ENCODE peak calls at places on chromosomes 16 and 17, in four cellular contexts. M is hepatocyte, Q is left ventricle myocardium inferior, R is right cardiac atrium. B is an unnamed sample.

GRCh38 chr16:3015865-3016521 is 2.0 kb downstream of the CLDN6 start:
- DNase-seq in Q (no peak), M (no peak), R (no peak), B (no peak)

GRCh38 chr16:86446279-86446678 is 64.0 kb upstream of the FOXF1 start:
- DNase-seq in R (no peak), M (no peak), Q (no peak), B (no peak)

GRCh38 chr17:12995896-12996295 is 21.9 kb downstream of the ELAC2 start:
- DNase-seq in R (no peak), Q (no peak), M (no peak), B (no peak)

GRCh38 chr16:86634290-86634689 is 55.9 kb downstream of the FOXL1 start:
- DNase-seq in Q (no peak), R (no peak), M (no peak), B (peak; percentile 31)

GRCh38 chr17:28686296-28686695 is 24.3 kb downstream of the SUPT6H start:
- DNase-seq in M (no peak), R (no peak), Q (no peak), B (no peak)

GRCh38 chr16:76535-77272 is 1.3 kb upstream of the MPG start:
- DNase-seq in Q (peak; percentile 88), R (peak; percentile 92), M (peak; percentile 77), B (peak; percentile 94)

GRCh38 chr16:78705694-78706093 is 606.2 kb downstream of the WWOX start:
- DNase-seq in R (no peak), Q (no peak), M (peak; percentile 59), B (no peak)

GRCh38 chr17:46123607-46124006 is 69.6 kb downstream of the KANSL1 start:
- DNase-seq in M (no peak), Q (no peak), R (no peak), B (no peak)

GRCh38 chr17:74815671-74816370 is 39.7 kb upstream of the NAT9 start:
- DNase-seq in M (no peak), Q (no peak), R (no peak), B (no peak)

GRCh38 chr16:72889616-72890235 is 158.2 kb downstream of the ZFHX3 start:
- DNase-seq in R (no peak), Q (no peak), M (no peak), B (no peak)

GRCh38 chr17:81566461-81567126 is 14.4 kb upstream of the FAAP100 start:
- DNase-seq in Q (peak; percentile 61), M (peak; percentile 83), R (peak; percentile 71), B (peak; percentile 86)

GRCh38 chr16:4696172-4696904 is 3.0 kb downstream of the NUDT16L1 start:
- DNase-seq in Q (peak; percentile 69), M (peak; percentile 14), R (peak; percentile 79), B (no peak)

GRCh38 chr17:4972752-4973151 is 5.1 kb upstream of the SPAG7 start:
- DNase-seq in M (no peak), Q (no peak), R (no peak), B (no peak)

GRCh38 chr17:66915204-66915611 is 49.3 kb upstream of the CACNG4 start:
- DNase-seq in Q (no peak), R (no peak), M (peak; percentile 23), B (no peak)

GRCh38 chr17:1162116-1162855 is 17.5 kb downstream of the ABR start:
- DNase-seq in Q (no peak), M (no peak), R (no peak), B (no peak)

GRCh38 chr17:72467841-72468653 is 347.2 kb downstream of the SOX9 start:
- DNase-seq in M (peak; percentile 77), R (peak; percentile 69), Q (peak; percentile 32), B (no peak)

GRCh38 chr16:10940501-10941079 is 1.7 kb downstream of the DEXI start:
- DNase-seq in R (no peak), M (no peak), Q (no peak), B (peak; percentile 62)

GRCh38 chr16:81273223-81273940 is 34.9 kb downstream of the BCO1 start:
- DNase-seq in R (no peak), Q (no peak), M (no peak), B (no peak)

GRCh38 chr16:70703041-70703834 is 17.4 kb upstream of the MTSS2 start:
- DNase-seq in M (peak; percentile 71), R (peak; percentile 76), Q (peak; percentile 52), B (peak; percentile 92)

GRCh38 chr16:81713796-81714195 is 65.3 kb upstream of the PLCG2 start:
- DNase-seq in M (no peak), Q (peak; percentile 10), R (no peak), B (no peak)

GRCh38 chr17:64387545-64388171 is 3.0 kb downstream of the PECAM1 start:
- DNase-seq in Q (no peak), M (no peak), R (peak; percentile 36), B (no peak)

GRCh38 chr17:6671431-6671830 is 19.9 kb downstream of the C17orf100 start:
- DNase-seq in M (no peak), R (no peak), Q (no peak), B (no peak)

GRCh38 chr17:47719411-47720152 is 13.5 kb upstream of the TBX21 start:
- DNase-seq in R (no peak), Q (no peak), M (no peak), B (no peak)

GRCh38 chr17:77924757-77925336 is 33.7 kb upstream of the TNRC6C start:
- DNase-seq in Q (peak; percentile 56), R (peak; percentile 90), M (no peak), B (peak; percentile 80)

GRCh38 chr17:36937961-36938565 is 788 bp downstream of the LHX1 start:
- DNase-seq in M (no peak), Q (no peak), R (no peak), B (no peak)

GRCh38 chr16:57562669-57563486 is 20.4 kb downstream of the ADGRG5 start:
- DNase-seq in R (no peak), M (no peak), Q (no peak), B (peak; percentile 37)

GRCh38 chr16:21653571-21653970 is 1.2 kb upstream of the IGSF6 start:
- DNase-seq in M (no peak), R (no peak), Q (no peak), B (no peak)

GRCh38 chr17:63529711-63530556 is 6.8 kb downstream of the KCNH6 start:
- DNase-seq in Q (no peak), M (no peak), R (no peak), B (no peak)

GRCh38 chr17:27342059-27342458 is 48.1 kb downstream of the WSB1 start:
- DNase-seq in R (no peak), Q (no peak), M (no peak), B (peak; percentile 55)

GRCh38 chr17:27343294-27343693 is 49.4 kb downstream of the WSB1 start:
- DNase-seq in Q (no peak), R (no peak), M (no peak), B (no peak)

GRCh38 chr17:27346228-27346899 is 52.5 kb downstream of the WSB1 start:
- DNase-seq in M (no peak), Q (no peak), R (no peak), B (no peak)

GRCh38 chr17:27345141-27345904 is 51.4 kb downstream of the WSB1 start:
- DNase-seq in R (no peak), M (peak; percentile 89), Q (no peak), B (no peak)

GRCh38 chr17:27343972-27344607 is 50.2 kb downstream of the WSB1 start:
- DNase-seq in M (no peak), Q (no peak), R (no peak), B (peak; percentile 69)
- H3K27ac ChIP-seq in M (peak overlapping the region; percentile 95), Q (peak overlapping the region; percentile 61), R (peak overlapping the region; percentile 54), B (no peak overlapping the region)

GRCh38 chr16:85369060-85369459 is 244.1 kb upstream of the GSE1 start:
- DNase-seq in Q (no peak), R (no peak), M (no peak), B (no peak)

GRCh38 chr16:85366031-85366763 is 246.9 kb upstream of the GSE1 start:
- DNase-seq in R (no peak), Q (no peak), M (no peak), B (no peak)

GRCh38 chr16:85365120-85365519 is 248.0 kb upstream of the GSE1 start:
- DNase-seq in R (no peak), Q (no peak), M (no peak), B (no peak)

GRCh38 chr16:85369741-85370528 is 243.2 kb upstream of the GSE1 start:
- DNase-seq in M (peak; percentile 61), Q (peak; percentile 47), R (peak; percentile 65), B (peak; percentile 75)

GRCh38 chr16:85367485-85367884 is 245.6 kb upstream of the GSE1 start:
- DNase-seq in Q (no peak), M (no peak), R (no peak), B (no peak)
- H3K4me1 ChIP-seq in Q (peaks cover 33% of the 10 kb centered on the region), M (peaks cover 47% of the 10 kb centered on the region), R (no peaks in the 10 kb centered on the region), B (no peaks in the 10 kb centered on the region)

DNA sequence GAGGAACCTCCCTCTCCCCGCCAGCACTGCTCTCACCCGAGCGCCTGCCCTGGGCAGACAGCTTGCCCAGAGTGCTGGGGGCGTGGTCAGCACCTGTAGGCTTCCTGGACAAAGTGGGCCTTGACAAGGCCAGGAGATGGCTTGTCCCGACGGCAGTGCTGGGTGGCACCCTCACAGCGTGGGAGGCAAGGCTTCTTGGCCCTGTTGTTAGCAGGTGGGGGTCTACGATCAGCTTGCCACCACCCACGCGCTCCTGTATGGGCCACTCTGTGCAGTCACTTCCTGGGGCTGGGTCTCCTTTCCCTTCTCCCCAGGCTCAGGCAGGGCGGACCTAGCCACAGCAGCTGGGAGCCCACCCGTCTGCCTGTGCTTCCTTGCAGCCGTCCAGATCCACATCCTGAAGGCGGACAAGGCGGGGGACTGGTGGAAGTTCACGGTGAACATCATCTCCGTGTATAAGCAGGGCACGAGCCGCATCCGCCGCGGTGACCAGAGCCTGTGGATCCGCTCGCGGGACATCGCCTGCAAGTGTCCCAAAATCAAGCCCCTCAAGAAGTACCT is 218.0 kb downstream of the NTN1 start:
- DNase-seq in M (no peak), R (no peak), Q (no peak), B (peak; percentile 78)
- H3K27ac ChIP-seq in M (peak overlapping the region; percentile 64), R (peak overlapping the region; percentile 69), Q (peak overlapping the region; percentile 97), B (peak overlapping the region; percentile 15)

DNA sequence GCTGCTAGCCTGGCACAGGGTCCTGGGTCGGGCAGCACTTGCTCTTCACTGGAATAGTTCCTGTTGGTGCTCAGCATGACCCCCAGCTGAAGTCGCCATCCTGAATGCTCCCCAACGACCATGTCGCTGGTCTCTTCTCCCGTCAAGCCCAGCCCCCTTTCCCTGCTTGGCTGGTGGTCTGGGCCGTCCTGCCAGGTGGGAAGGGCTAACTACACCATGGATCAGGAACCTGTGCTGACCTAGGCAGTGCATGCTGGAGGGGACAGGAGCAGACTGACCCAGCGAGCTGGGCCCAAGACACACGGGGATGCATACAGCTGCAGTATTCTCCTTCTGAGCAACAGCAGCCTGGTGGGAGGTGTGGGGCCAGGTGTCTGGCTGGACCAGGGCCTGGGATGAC is 9.2 kb upstream of the SREBF1 start:
- DNase-seq in R (no peak), M (no peak), Q (no peak), B (no peak)
- H3K4me1 ChIP-seq in R (peaks cover 17% of the 10 kb centered on the region), M (peaks cover 14% of the 10 kb centered on the region), Q (peaks cover 63% of the 10 kb centered on the region), B (no peaks in the 10 kb centered on the region)

B was measured in aorta.